ENCODE peak calls at places on chromosome 9, in five cellular contexts. H is uterus, W is activated gamma-delta T cell treated with Interleukin-2 at 50 U/mL for 16 hours, D is NCI-H226, C is Right ventricle myocardium inferior. G is an unnamed sample.

GRCh38 chr9:115002371-115003120 is 72.2 kb upstream of the TNFSF8 start:
- DNase-seq in C (no peak), W (no peak), D (no peak), H (no peak), G (no peak)

GRCh38 chr9:134014946-134015345 is 10.3 kb upstream of the BRD3OS start:
- DNase-seq in C (no peak), D (no peak), W (no peak), H (no peak), G (peak)

GRCh38 chr9:88533951-88534455 is 975 bp upstream of the NXNL2 start:
- DNase-seq in H (peak), W (no peak), D (peak), C (peak), G (peak)

GRCh38 chr9:16689352-16689938 is 181.0 kb downstream of the BNC2 start:
- DNase-seq in C (no peak), H (no peak), D (no peak), W (no peak), G (no peak)

GRCh38 chr9:18568969-18569368 is 95.0 kb downstream of the ADAMTSL1 start:
- DNase-seq in W (no peak), C (no peak), H (no peak), D (no peak), G (no peak)

GRCh38 chr9:129570450-129571297 is 50.2 kb downstream of the C9orf50 start:
- DNase-seq in H (peak), D (peak), C (no peak), W (no peak), G (no peak)

GRCh38 chr9:124054671-124055212 is 43.2 kb downstream of the LHX2 start:
- DNase-seq in H (no peak), D (peak), C (no peak), W (no peak), G (peak)

GRCh38 chr9:79812099-79812498 is 240.3 kb downstream of the TLE4 start:
- DNase-seq in C (no peak), D (no peak), H (no peak), W (no peak), G (no peak)

GRCh38 chr9:91282292-91282691 is 79.4 kb downstream of the AUH start:
- DNase-seq in C (no peak), W (no peak), H (no peak), D (no peak), G (no peak)

GRCh38 chr9:4547016-4547415 is 56.7 kb downstream of the SLC1A1 start:
- DNase-seq in H (no peak), D (peak), W (no peak), C (no peak), G (peak)

GRCh38 chr9:19371942-19372341 is 8.1 kb downstream of the RPS6 start:
- DNase-seq in H (no peak), C (no peak), W (no peak), D (no peak), G (no peak)

GRCh38 chr9:111405701-111406100 is 75.7 kb upstream of the OR2K2 start:
- DNase-seq in W (no peak), D (no peak), H (no peak), C (no peak), G (no peak)

GRCh38 chr9:136974834-136975535 is 2.3 kb upstream of the PTGDS start:
- DNase-seq in H (no peak), W (no peak), D (peak), C (no peak), G (no peak)

GRCh38 chr9:14910178-14910805 is at the start of gene FREM1:
- DNase-seq in W (no peak), H (peak), C (peak), D (no peak), G (no peak)

GRCh38 chr9:109903515-109904138 is 123.6 kb downstream of the PALM2AKAP2 start:
- DNase-seq in D (peak), C (no peak), W (peak), H (peak), G (peak)

GRCh38 chr9:107971241-107971640 is 481.7 kb upstream of the KLF4 start:
- DNase-seq in D (peak), H (no peak), C (no peak), W (no peak), G (no peak)

GRCh38 chr9:95515272-95516113 is 1.3 kb downstream of the PTCH1 start:
- DNase-seq in D (no peak), W (peak), H (no peak), C (no peak), G (no peak)

GRCh38 chr9:104987743-104988142 is 59.8 kb upstream of the ABCA1 start:
- DNase-seq in W (no peak), D (no peak), H (no peak), C (no peak), G (peak)

GRCh38 chr9:71763752-71764332 is 4.5 kb downstream of the CEMIP2 start:
- DNase-seq in C (no peak), W (no peak), H (no peak), D (no peak), G (no peak)

GRCh38 chr9:90894956-90895687 is 93.5 kb downstream of the SYK start:
- DNase-seq in H (no peak), W (no peak), C (no peak), D (no peak), G (peak)

GRCh38 chr9:121156263-121156731 is 45.4 kb downstream of the RAB14 start:
- DNase-seq in D (peak), H (no peak), C (no peak), W (peak), G (no peak)

GRCh38 chr9:137607141-137607857 is 1.8 kb downstream of the ARRDC1 start:
- DNase-seq in C (peak), W (no peak), H (no peak), D (no peak), G (peak)

GRCh38 chr9:127417130-127418036 is 6.8 kb upstream of the ZNF79 start:
- DNase-seq in D (peak), H (no peak), C (no peak), W (no peak), G (peak)

GRCh38 chr9:102631559-102631958 is 363.6 kb upstream of the CYLC2 start:
- DNase-seq in W (no peak), H (no peak), D (no peak), C (no peak), G (no peak)

GRCh38 chr9:9942764-9943424 is 669.9 kb downstream of the PTPRD start:
- DNase-seq in C (no peak), H (peak), W (peak), D (peak), G (peak)

GRCh38 chr9:69176446-69177135 is 2.5 kb downstream of the TJP2 start:
- DNase-seq in C (no peak), W (no peak), D (no peak), H (no peak), G (no peak)

GRCh38 chr9:71743884-71744283 is 24.4 kb downstream of the CEMIP2 start:
- DNase-seq in W (no peak), C (no peak), H (no peak), D (no peak), G (no peak)

GRCh38 chr9:111330124-111330523 is at the start of gene OR2K2:
- DNase-seq in C (no peak), W (no peak), D (no peak), H (no peak), G (no peak)

GRCh38 chr9:9892217-9892616 is 720.6 kb downstream of the PTPRD start:
- DNase-seq in C (no peak), D (no peak), H (no peak), W (no peak), G (no peak)

GRCh38 chr9:128155736-128156500 is 4.1 kb upstream of the BBLN start:
- DNase-seq in D (no peak), W (no peak), H (no peak), C (peak), G (no peak)

GRCh38 chr9:38306899-38307298 is 85.6 kb upstream of the ALDH1B1 start:
- DNase-seq in W (no peak), D (no peak), C (no peak), H (no peak), G (no peak)

GRCh38 chr9:110142868-110143866 is 64.8 kb downstream of the C9orf152 start:
- DNase-seq in W (no peak), H (no peak), D (no peak), C (no peak), G (no peak)

G was measured in trophoblast cell.